ENCODE peak calls at places on chromosomes 7 and 10, in seven cellular contexts. One of them, this sample, is unnamed. For H3K27me3, the result is how much of the 10 kb centered on the place peaks cover.

GRCh38 chr10:115774721-115775120 is 498.3 kb downstream of the GFRA1 start:
- DNase-seq in HL-60: no peak
- DNase-seq in MM.1S: no peak
- DNase-seq in naive thymus-derived CD4-positive, alpha-beta T cell: no peak
- DNase-seq in CD8-positive, alpha-beta memory T cell: no peak
- DNase-seq in HCT116: no peak
- DNase-seq in Peyer's patch: no peak
- DNase-seq in this sample: no peak

GRCh38 chr7:150937848-150938561 is 40.1 kb downstream of the KCNH2 start:
- DNase-seq in MM.1S: no peak
- DNase-seq in naive thymus-derived CD4-positive, alpha-beta T cell: no peak
- DNase-seq in Peyer's patch: no peak
- DNase-seq in HCT116: no peak
- DNase-seq in CD8-positive, alpha-beta memory T cell: peak
- DNase-seq in HL-60: peak
- DNase-seq in this sample: no peak

GRCh38 chr10:73940634-73941221 is 29.8 kb downstream of the PLAU start:
- DNase-seq in CD8-positive, alpha-beta memory T cell: peak
- DNase-seq in naive thymus-derived CD4-positive, alpha-beta T cell: peak
- DNase-seq in Peyer's patch: peak
- DNase-seq in HCT116: peak
- DNase-seq in HL-60: peak
- DNase-seq in MM.1S: peak
- DNase-seq in this sample: peak

GRCh38 chr7:138170298-138170697 is 94.0 kb downstream of the AKR1D1 start:
- DNase-seq in HCT116: no peak
- DNase-seq in CD8-positive, alpha-beta memory T cell: no peak
- DNase-seq in HL-60: no peak
- DNase-seq in MM.1S: no peak
- DNase-seq in Peyer's patch: no peak
- DNase-seq in naive thymus-derived CD4-positive, alpha-beta T cell: no peak
- DNase-seq in this sample: no peak

GRCh38 chr10:98055875-98056516 is 25.6 kb upstream of the CRTAC1 start:
- DNase-seq in HCT116: no peak
- DNase-seq in MM.1S: peak
- DNase-seq in Peyer's patch: no peak
- DNase-seq in CD8-positive, alpha-beta memory T cell: no peak
- DNase-seq in naive thymus-derived CD4-positive, alpha-beta T cell: no peak
- DNase-seq in HL-60: no peak
- DNase-seq in this sample: no peak

GRCh38 chr7:44307301-44307900 is 18.0 kb downstream of the CAMK2B start:
- DNase-seq in HL-60: peak
- DNase-seq in naive thymus-derived CD4-positive, alpha-beta T cell: peak
- DNase-seq in HCT116: peak
- DNase-seq in Peyer's patch: no peak
- DNase-seq in MM.1S: no peak
- DNase-seq in CD8-positive, alpha-beta memory T cell: no peak
- DNase-seq in this sample: no peak

GRCh38 chr10:29064665-29065064 is 224.2 kb upstream of the LYZL1 start:
- DNase-seq in naive thymus-derived CD4-positive, alpha-beta T cell: no peak
- DNase-seq in HCT116: no peak
- DNase-seq in CD8-positive, alpha-beta memory T cell: no peak
- DNase-seq in Peyer's patch: no peak
- DNase-seq in MM.1S: no peak
- DNase-seq in HL-60: no peak
- DNase-seq in this sample: no peak

GRCh38 chr10:8050561-8051108 is 3.9 kb upstream of the GATA3 start:
- DNase-seq in HL-60: no peak
- DNase-seq in naive thymus-derived CD4-positive, alpha-beta T cell: no peak
- DNase-seq in CD8-positive, alpha-beta memory T cell: peak
- DNase-seq in MM.1S: no peak
- DNase-seq in Peyer's patch: no peak
- DNase-seq in HCT116: no peak
- DNase-seq in this sample: no peak

GRCh38 chr7:106704000-106704840 is 43.3 kb upstream of the CCDC71L start:
- DNase-seq in naive thymus-derived CD4-positive, alpha-beta T cell: no peak
- DNase-seq in HL-60: no peak
- DNase-seq in HCT116: no peak
- DNase-seq in CD8-positive, alpha-beta memory T cell: peak
- DNase-seq in MM.1S: peak
- DNase-seq in Peyer's patch: peak
- DNase-seq in this sample: no peak

GRCh38 chr7:75565129-75565528 is 73.0 kb downstream of the SPDYE5 start:
- DNase-seq in CD8-positive, alpha-beta memory T cell: no peak
- DNase-seq in HCT116: no peak
- DNase-seq in HL-60: no peak
- DNase-seq in MM.1S: no peak
- DNase-seq in naive thymus-derived CD4-positive, alpha-beta T cell: no peak
- DNase-seq in Peyer's patch: no peak
- DNase-seq in this sample: no peak

GRCh38 chr10:66931340-66931948 is 5.6 kb downstream of the LRRTM3 start:
- DNase-seq in Peyer's patch: no peak
- DNase-seq in MM.1S: peak
- DNase-seq in HL-60: peak
- DNase-seq in CD8-positive, alpha-beta memory T cell: no peak
- DNase-seq in naive thymus-derived CD4-positive, alpha-beta T cell: no peak
- DNase-seq in HCT116: peak
- DNase-seq in this sample: no peak

GRCh38 chr7:155365146-155365874 is 67.6 kb downstream of the INSIG1 start:
- DNase-seq in HL-60: no peak
- DNase-seq in CD8-positive, alpha-beta memory T cell: no peak
- DNase-seq in naive thymus-derived CD4-positive, alpha-beta T cell: no peak
- DNase-seq in HCT116: no peak
- DNase-seq in Peyer's patch: no peak
- DNase-seq in MM.1S: no peak
- DNase-seq in this sample: peak
- H3K27me3 ChIP-seq in HL-60: under half
- H3K27me3 ChIP-seq in CD8-positive, alpha-beta memory T cell: under half
- H3K27me3 ChIP-seq in naive thymus-derived CD4-positive, alpha-beta T cell: under half
- H3K27me3 ChIP-seq in HCT116: under half
- H3K27me3 ChIP-seq in Peyer's patch: under half
- H3K27me3 ChIP-seq in MM.1S: half or more
- H3K27me3 ChIP-seq in this sample: half or more

DNA sequence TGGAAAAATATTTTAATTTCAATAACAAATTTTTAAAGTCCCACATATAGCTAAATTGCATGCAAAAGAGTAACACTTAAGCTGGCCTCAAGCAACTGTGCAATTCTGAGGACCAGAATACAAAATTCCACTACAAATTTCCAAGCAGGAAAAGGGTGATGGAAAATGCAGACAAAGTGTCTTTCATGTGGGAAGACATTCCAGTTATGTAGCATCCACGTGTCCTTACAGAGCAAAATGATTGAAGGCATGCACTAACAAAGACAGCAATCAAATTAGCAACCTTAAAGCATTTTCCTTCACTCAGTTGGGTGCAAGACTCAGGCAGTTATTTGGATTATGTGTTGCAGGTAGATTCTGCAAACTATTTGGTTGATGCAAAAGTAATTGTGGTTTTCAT is 203.7 kb downstream of the HERPUD2 start:
- DNase-seq in Peyer's patch: no peak
- DNase-seq in CD8-positive, alpha-beta memory T cell: no peak
- DNase-seq in HCT116: no peak
- DNase-seq in naive thymus-derived CD4-positive, alpha-beta T cell: no peak
- DNase-seq in HL-60: no peak
- DNase-seq in MM.1S: no peak
- DNase-seq in this sample: no peak
- H3K27me3 ChIP-seq in Peyer's patch: under half
- H3K27me3 ChIP-seq in CD8-positive, alpha-beta memory T cell: under half
- H3K27me3 ChIP-seq in HCT116: under half
- H3K27me3 ChIP-seq in naive thymus-derived CD4-positive, alpha-beta T cell: under half
- H3K27me3 ChIP-seq in HL-60: under half
- H3K27me3 ChIP-seq in MM.1S: under half
- H3K27me3 ChIP-seq in this sample: under half

DNA sequence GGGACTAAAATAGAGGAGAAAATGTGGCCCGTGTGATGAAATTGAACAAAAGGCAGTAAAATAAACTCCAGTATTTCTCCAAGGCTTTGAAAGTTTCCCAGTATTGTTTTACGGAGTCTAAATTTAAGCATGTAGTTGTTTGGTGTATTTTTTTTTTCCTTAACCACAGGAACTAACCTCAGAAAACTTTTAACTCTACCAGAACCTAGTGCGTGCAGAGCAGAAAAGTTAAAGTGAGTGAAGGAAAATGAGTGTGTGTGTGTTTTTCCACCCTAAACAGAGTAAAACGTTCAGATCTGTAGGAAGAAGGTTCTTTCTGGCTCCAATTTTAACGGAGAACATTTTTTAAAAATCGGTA is 812 bp downstream of the PROSER2 start:
- DNase-seq in HL-60: no peak
- DNase-seq in MM.1S: no peak
- DNase-seq in CD8-positive, alpha-beta memory T cell: peak
- DNase-seq in Peyer's patch: no peak
- DNase-seq in HCT116: no peak
- DNase-seq in naive thymus-derived CD4-positive, alpha-beta T cell: no peak
- DNase-seq in this sample: no peak
- H3K27me3 ChIP-seq in HL-60: under half
- H3K27me3 ChIP-seq in MM.1S: under half
- H3K27me3 ChIP-seq in CD8-positive, alpha-beta memory T cell: under half
- H3K27me3 ChIP-seq in Peyer's patch: under half
- H3K27me3 ChIP-seq in HCT116: under half
- H3K27me3 ChIP-seq in naive thymus-derived CD4-positive, alpha-beta T cell: under half
- H3K27me3 ChIP-seq in this sample: under half

GRCh38 chr7:155461631-155462030 is 3.7 kb downstream of the EN2 start:
- DNase-seq in Peyer's patch: no peak
- DNase-seq in HCT116: no peak
- DNase-seq in CD8-positive, alpha-beta memory T cell: no peak
- DNase-seq in HL-60: no peak
- DNase-seq in MM.1S: no peak
- DNase-seq in naive thymus-derived CD4-positive, alpha-beta T cell: no peak
- DNase-seq in this sample: peak

GRCh38 chr7:155459133-155459866 is 1.4 kb downstream of the EN2 start:
- DNase-seq in HCT116: no peak
- DNase-seq in Peyer's patch: no peak
- DNase-seq in naive thymus-derived CD4-positive, alpha-beta T cell: no peak
- DNase-seq in CD8-positive, alpha-beta memory T cell: no peak
- DNase-seq in HL-60: no peak
- DNase-seq in MM.1S: no peak
- DNase-seq in this sample: peak

GRCh38 chr7:155460926-155461613 is 3.1 kb downstream of the EN2 start:
- DNase-seq in HL-60: no peak
- DNase-seq in CD8-positive, alpha-beta memory T cell: no peak
- DNase-seq in HCT116: no peak
- DNase-seq in naive thymus-derived CD4-positive, alpha-beta T cell: no peak
- DNase-seq in Peyer's patch: no peak
- DNase-seq in MM.1S: no peak
- DNase-seq in this sample: peak

GRCh38 chr7:155458317-155459132 is 596 bp downstream of the EN2 start:
- DNase-seq in HCT116: no peak
- DNase-seq in Peyer's patch: no peak
- DNase-seq in naive thymus-derived CD4-positive, alpha-beta T cell: no peak
- DNase-seq in MM.1S: no peak
- DNase-seq in CD8-positive, alpha-beta memory T cell: no peak
- DNase-seq in HL-60: no peak
- DNase-seq in this sample: peak

DNA sequence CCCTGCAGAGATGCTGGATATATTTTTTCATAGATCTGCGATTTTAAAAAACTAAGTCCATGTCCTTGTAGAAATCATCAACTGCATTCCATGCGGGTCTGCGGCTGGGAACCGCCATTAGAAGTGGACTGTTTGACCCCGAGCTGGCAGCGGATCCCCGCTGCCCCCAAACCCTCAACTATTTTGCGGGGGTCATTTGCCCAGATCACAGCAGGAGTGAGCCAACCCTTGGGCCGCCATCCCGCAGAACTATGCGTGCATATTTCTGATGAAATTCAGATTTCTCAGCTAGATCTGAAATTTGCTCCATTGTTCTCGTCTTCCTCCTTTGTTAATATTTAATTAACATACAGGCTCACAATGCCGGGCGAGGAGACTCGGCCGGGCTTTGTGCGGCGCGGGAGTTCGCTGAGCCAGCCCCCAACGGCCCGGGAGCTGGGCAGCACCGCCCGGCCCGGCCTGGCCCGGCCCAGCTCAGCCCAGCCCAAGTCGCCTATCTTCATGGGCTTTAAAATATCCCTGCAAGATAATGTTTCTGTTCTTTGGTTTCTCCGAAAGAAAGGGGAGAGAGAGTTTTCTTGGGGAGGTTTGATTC is 2.0 kb downstream of the EN2 start:
- DNase-seq in Peyer's patch: no peak
- DNase-seq in HL-60: no peak
- DNase-seq in MM.1S: no peak
- DNase-seq in HCT116: no peak
- DNase-seq in naive thymus-derived CD4-positive, alpha-beta T cell: no peak
- DNase-seq in CD8-positive, alpha-beta memory T cell: no peak
- DNase-seq in this sample: peak
- H3K27me3 ChIP-seq in Peyer's patch: under half
- H3K27me3 ChIP-seq in HL-60: half or more
- H3K27me3 ChIP-seq in MM.1S: half or more
- H3K27me3 ChIP-seq in HCT116: under half
- H3K27me3 ChIP-seq in naive thymus-derived CD4-positive, alpha-beta T cell: under half
- H3K27me3 ChIP-seq in CD8-positive, alpha-beta memory T cell: half or more
- H3K27me3 ChIP-seq in this sample: half or more

DNA sequence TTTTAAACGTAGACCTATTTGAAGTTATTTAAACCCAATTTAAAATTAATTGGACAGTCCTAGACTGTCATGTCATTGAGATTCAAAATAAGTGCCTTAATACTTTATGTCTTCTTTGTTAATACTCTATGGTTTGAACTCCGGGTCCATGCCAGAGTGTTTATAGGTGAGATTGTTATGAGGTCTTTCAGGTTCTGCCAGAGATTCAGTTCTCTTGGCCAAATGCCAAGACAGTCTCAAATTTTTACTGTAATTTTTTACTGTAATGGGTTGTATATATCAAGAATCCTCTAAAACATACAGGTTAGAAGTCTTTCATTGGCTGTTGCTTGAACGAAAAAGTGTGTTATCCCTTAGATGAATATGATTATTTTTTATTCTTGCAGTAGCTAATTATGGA is 3.9 kb downstream of the ADD3 start:
- DNase-seq in naive thymus-derived CD4-positive, alpha-beta T cell: no peak
- DNase-seq in CD8-positive, alpha-beta memory T cell: no peak
- DNase-seq in Peyer's patch: no peak
- DNase-seq in HCT116: no peak
- DNase-seq in MM.1S: no peak
- DNase-seq in HL-60: no peak
- DNase-seq in this sample: no peak
- H3K27me3 ChIP-seq in naive thymus-derived CD4-positive, alpha-beta T cell: under half
- H3K27me3 ChIP-seq in CD8-positive, alpha-beta memory T cell: under half
- H3K27me3 ChIP-seq in Peyer's patch: under half
- H3K27me3 ChIP-seq in HCT116: under half
- H3K27me3 ChIP-seq in MM.1S: under half
- H3K27me3 ChIP-seq in HL-60: under half
- H3K27me3 ChIP-seq in this sample: under half

GRCh38 chr7:28318126-28318762 is 94.1 kb upstream of the CREB5 start:
- DNase-seq in CD8-positive, alpha-beta memory T cell: no peak
- DNase-seq in MM.1S: no peak
- DNase-seq in HCT116: no peak
- DNase-seq in naive thymus-derived CD4-positive, alpha-beta T cell: no peak
- DNase-seq in Peyer's patch: no peak
- DNase-seq in HL-60: no peak
- DNase-seq in this sample: no peak
- H3K27me3 ChIP-seq in CD8-positive, alpha-beta memory T cell: under half
- H3K27me3 ChIP-seq in MM.1S: under half
- H3K27me3 ChIP-seq in HCT116: under half
- H3K27me3 ChIP-seq in naive thymus-derived CD4-positive, alpha-beta T cell: under half
- H3K27me3 ChIP-seq in Peyer's patch: under half
- H3K27me3 ChIP-seq in HL-60: under half
- H3K27me3 ChIP-seq in this sample: under half

DNA sequence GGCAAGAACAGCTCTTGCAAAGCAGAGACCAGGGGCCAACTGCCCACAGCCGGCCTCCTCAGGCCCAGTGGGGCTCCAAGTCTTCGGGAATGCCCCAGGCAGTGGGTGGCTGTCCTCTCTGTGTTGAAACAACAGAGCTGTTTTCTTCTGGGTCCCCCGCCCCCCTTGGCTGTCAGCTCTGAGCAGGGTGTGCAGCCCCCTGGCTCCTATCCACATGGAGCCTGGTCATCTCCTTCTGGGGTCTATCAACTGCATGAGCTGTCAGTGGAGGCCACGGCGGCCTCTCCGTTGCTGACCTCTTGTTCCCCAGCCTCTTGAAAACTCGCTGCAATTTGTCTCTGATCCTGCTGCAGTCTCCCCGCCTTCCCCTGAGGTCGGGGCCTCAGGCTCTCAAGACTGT is 333.3 kb downstream of the RPS24 start:
- DNase-seq in MM.1S: no peak
- DNase-seq in HL-60: no peak
- DNase-seq in naive thymus-derived CD4-positive, alpha-beta T cell: no peak
- DNase-seq in HCT116: no peak
- DNase-seq in CD8-positive, alpha-beta memory T cell: no peak
- DNase-seq in Peyer's patch: no peak
- DNase-seq in this sample: peak
- H3K27me3 ChIP-seq in MM.1S: under half
- H3K27me3 ChIP-seq in HL-60: under half
- H3K27me3 ChIP-seq in naive thymus-derived CD4-positive, alpha-beta T cell: under half
- H3K27me3 ChIP-seq in HCT116: under half
- H3K27me3 ChIP-seq in CD8-positive, alpha-beta memory T cell: under half
- H3K27me3 ChIP-seq in Peyer's patch: under half
- H3K27me3 ChIP-seq in this sample: under half